ENCODE peak calls at places on chromosomes 16 and 17, in four cellular contexts. One of them, this sample, is unnamed.

GRCh38 chr16:17147942-17148341 is 322.8 kb downstream of the XYLT1 start:
- DNase-seq in heart right ventricle: no peak
- DNase-seq in LNCaP clone FGC: no peak
- DNase-seq in ovary: no peak
- DNase-seq in this sample: no peak

GRCh38 chr16:16048904-16049582 is 99.6 kb downstream of the ABCC1 start:
- DNase-seq in LNCaP clone FGC: no peak
- DNase-seq in heart right ventricle: peak; percentile 41
- DNase-seq in ovary: no peak
- DNase-seq in this sample: no peak

GRCh38 chr17:32840241-32840640 is 36.7 kb downstream of the MYO1D start:
- DNase-seq in heart right ventricle: no peak
- DNase-seq in LNCaP clone FGC: no peak
- DNase-seq in ovary: no peak
- DNase-seq in this sample: no peak

GRCh38 chr17:20121359-20122235 is 112.4 kb downstream of the SPECC1 start:
- DNase-seq in LNCaP clone FGC: peak; percentile 41
- DNase-seq in ovary: peak; percentile 75
- DNase-seq in heart right ventricle: peak; percentile 47
- DNase-seq in this sample: no peak

GRCh38 chr16:70681382-70682238 is 4.2 kb downstream of the MTSS2 start:
- DNase-seq in heart right ventricle: peak; percentile 20
- DNase-seq in LNCaP clone FGC: no peak
- DNase-seq in ovary: no peak
- DNase-seq in this sample: no peak

GRCh38 chr17:75828051-75828400 is 16.2 kb downstream of the UNC13D start:
- DNase-seq in heart right ventricle: no peak
- DNase-seq in LNCaP clone FGC: no peak
- DNase-seq in ovary: no peak
- DNase-seq in this sample: no peak

GRCh38 chr17:30590086-30590485 is 112.9 kb downstream of the GOSR1 start:
- DNase-seq in LNCaP clone FGC: no peak
- DNase-seq in ovary: no peak
- DNase-seq in heart right ventricle: no peak
- DNase-seq in this sample: no peak

GRCh38 chr17:80101946-80102706 is 745 bp downstream of the GAA start:
- DNase-seq in heart right ventricle: peak; percentile 36
- DNase-seq in LNCaP clone FGC: no peak
- DNase-seq in ovary: peak; percentile 16
- DNase-seq in this sample: no peak

GRCh38 chr16:11252482-11252931 is 3.5 kb downstream of the SOCS1 start:
- DNase-seq in heart right ventricle: no peak
- DNase-seq in ovary: no peak
- DNase-seq in LNCaP clone FGC: no peak
- DNase-seq in this sample: no peak

GRCh38 chr16:14181371-14182050 is 110.4 kb downstream of the MRTFB start:
- DNase-seq in LNCaP clone FGC: peak; percentile 78
- DNase-seq in heart right ventricle: no peak
- DNase-seq in ovary: no peak
- DNase-seq in this sample: peak; percentile 93

GRCh38 chr17:64741924-64742670 is 80.0 kb upstream of the SMURF2 start:
- DNase-seq in ovary: peak; percentile 34
- DNase-seq in heart right ventricle: peak; percentile 35
- DNase-seq in LNCaP clone FGC: no peak
- DNase-seq in this sample: peak; percentile 75

GRCh38 chr16:31696968-31697743 is 169.5 kb downstream of the AHSP start:
- DNase-seq in LNCaP clone FGC: peak; percentile 69
- DNase-seq in ovary: no peak
- DNase-seq in heart right ventricle: no peak
- DNase-seq in this sample: peak; percentile 21

GRCh38 chr17:63946440-63947363 is 14.6 kb upstream of the CD79B start:
- DNase-seq in ovary: peak; percentile 36
- DNase-seq in heart right ventricle: peak; percentile 35
- DNase-seq in LNCaP clone FGC: no peak
- DNase-seq in this sample: no peak

GRCh38 chr17:9824094-9824493 is 1.6 kb upstream of the GLP2R start:
- DNase-seq in heart right ventricle: no peak
- DNase-seq in ovary: no peak
- DNase-seq in LNCaP clone FGC: no peak
- DNase-seq in this sample: no peak

GRCh38 chr17:9817086-9817485 is 4.8 kb downstream of the GSG1L2 start:
- DNase-seq in LNCaP clone FGC: peak; percentile 85
- DNase-seq in heart right ventricle: no peak
- DNase-seq in ovary: no peak
- DNase-seq in this sample: no peak

GRCh38 chr17:17226451-17227265 is 10.3 kb downstream of the FLCN start:
- DNase-seq in ovary: no peak
- DNase-seq in LNCaP clone FGC: no peak
- DNase-seq in heart right ventricle: no peak
- DNase-seq in this sample: no peak

GRCh38 chr17:31510273-31511175 is 119.0 kb downstream of the RAB11FIP4 start:
- DNase-seq in LNCaP clone FGC: no peak
- DNase-seq in heart right ventricle: peak; percentile 64
- DNase-seq in ovary: no peak
- DNase-seq in this sample: no peak

GRCh38 chr16:19173059-19173458 is 5.0 kb downstream of the SYT17 start:
- DNase-seq in heart right ventricle: no peak
- DNase-seq in LNCaP clone FGC: no peak
- DNase-seq in ovary: no peak
- DNase-seq in this sample: no peak
- H3K4me3 ChIP-seq in heart right ventricle: no peak overlapping the region
- H3K4me3 ChIP-seq in LNCaP clone FGC: no peak overlapping the region
- H3K4me3 ChIP-seq in ovary: no peak overlapping the region
- H3K4me3 ChIP-seq in this sample: no peak overlapping the region

GRCh38 chr16:3501783-3502400 is 1.1 kb downstream of the CLUAP1 start:
- DNase-seq in heart right ventricle: no peak
- DNase-seq in LNCaP clone FGC: no peak
- DNase-seq in ovary: no peak
- DNase-seq in this sample: no peak
- TF ChIP-seq CTCF in heart right ventricle: no peak
- TF ChIP-seq CTCF in LNCaP clone FGC: no peak
- TF ChIP-seq CTCF in ovary: no peak
- TF ChIP-seq CTCF in this sample: no peak

GRCh38 chr16:85569039-85569614 is 44.0 kb upstream of the GSE1 start:
- DNase-seq in LNCaP clone FGC: no peak
- DNase-seq in ovary: no peak
- DNase-seq in heart right ventricle: no peak
- DNase-seq in this sample: no peak
- H3K4me3 ChIP-seq in LNCaP clone FGC: no peak overlapping the region
- H3K4me3 ChIP-seq in ovary: no peak overlapping the region
- H3K4me3 ChIP-seq in heart right ventricle: no peak overlapping the region
- H3K4me3 ChIP-seq in this sample: no peak overlapping the region

GRCh38 chr16:50841081-50841886 is 99.4 kb downstream of the CYLD start:
- DNase-seq in ovary: no peak
- DNase-seq in heart right ventricle: no peak
- DNase-seq in LNCaP clone FGC: no peak
- DNase-seq in this sample: no peak

GRCh38 chr16:50842013-50842505 is 100.2 kb downstream of the CYLD start:
- DNase-seq in LNCaP clone FGC: no peak
- DNase-seq in heart right ventricle: no peak
- DNase-seq in ovary: no peak
- DNase-seq in this sample: no peak

GRCh38 chr16:50839356-50839755 is 97.5 kb downstream of the CYLD start:
- DNase-seq in LNCaP clone FGC: no peak
- DNase-seq in ovary: no peak
- DNase-seq in heart right ventricle: no peak
- DNase-seq in this sample: no peak

GRCh38 chr16:50838885-50839284 is 97.0 kb downstream of the CYLD start:
- DNase-seq in ovary: no peak
- DNase-seq in heart right ventricle: no peak
- DNase-seq in LNCaP clone FGC: no peak
- DNase-seq in this sample: no peak

GRCh38 chr16:50839920-50840729 is 98.2 kb downstream of the CYLD start:
- DNase-seq in heart right ventricle: no peak
- DNase-seq in LNCaP clone FGC: no peak
- DNase-seq in ovary: no peak
- DNase-seq in this sample: no peak
- TF ChIP-seq CTCF in heart right ventricle: no peak
- TF ChIP-seq CTCF in LNCaP clone FGC: no peak
- TF ChIP-seq CTCF in ovary: no peak
- TF ChIP-seq CTCF in this sample: no peak

GRCh38 chr16:74771656-74772315 is 2.8 kb downstream of the FA2H start:
- DNase-seq in heart right ventricle: no peak
- DNase-seq in LNCaP clone FGC: no peak
- DNase-seq in ovary: no peak
- DNase-seq in this sample: no peak

GRCh38 chr16:74775255-74775654 is 635 bp upstream of the FA2H start:
- DNase-seq in ovary: no peak
- DNase-seq in LNCaP clone FGC: no peak
- DNase-seq in heart right ventricle: no peak
- DNase-seq in this sample: no peak

GRCh38 chr16:74774223-74775139 is at the start of gene FA2H:
- DNase-seq in LNCaP clone FGC: peak; percentile 44
- DNase-seq in ovary: peak; percentile 20
- DNase-seq in heart right ventricle: peak; percentile 61
- DNase-seq in this sample: no peak

GRCh38 chr16:74770826-74771526 is 3.6 kb downstream of the FA2H start:
- DNase-seq in heart right ventricle: no peak
- DNase-seq in LNCaP clone FGC: no peak
- DNase-seq in ovary: no peak
- DNase-seq in this sample: no peak

GRCh38 chr16:74773431-74774222 is 993 bp downstream of the FA2H start:
- DNase-seq in LNCaP clone FGC: no peak
- DNase-seq in ovary: no peak
- DNase-seq in heart right ventricle: no peak
- DNase-seq in this sample: no peak
- H3K4me3 ChIP-seq in LNCaP clone FGC: peak overlapping the region; percentile 54
- H3K4me3 ChIP-seq in ovary: no peak overlapping the region
- H3K4me3 ChIP-seq in heart right ventricle: no peak overlapping the region
- H3K4me3 ChIP-seq in this sample: no peak overlapping the region

DNA sequence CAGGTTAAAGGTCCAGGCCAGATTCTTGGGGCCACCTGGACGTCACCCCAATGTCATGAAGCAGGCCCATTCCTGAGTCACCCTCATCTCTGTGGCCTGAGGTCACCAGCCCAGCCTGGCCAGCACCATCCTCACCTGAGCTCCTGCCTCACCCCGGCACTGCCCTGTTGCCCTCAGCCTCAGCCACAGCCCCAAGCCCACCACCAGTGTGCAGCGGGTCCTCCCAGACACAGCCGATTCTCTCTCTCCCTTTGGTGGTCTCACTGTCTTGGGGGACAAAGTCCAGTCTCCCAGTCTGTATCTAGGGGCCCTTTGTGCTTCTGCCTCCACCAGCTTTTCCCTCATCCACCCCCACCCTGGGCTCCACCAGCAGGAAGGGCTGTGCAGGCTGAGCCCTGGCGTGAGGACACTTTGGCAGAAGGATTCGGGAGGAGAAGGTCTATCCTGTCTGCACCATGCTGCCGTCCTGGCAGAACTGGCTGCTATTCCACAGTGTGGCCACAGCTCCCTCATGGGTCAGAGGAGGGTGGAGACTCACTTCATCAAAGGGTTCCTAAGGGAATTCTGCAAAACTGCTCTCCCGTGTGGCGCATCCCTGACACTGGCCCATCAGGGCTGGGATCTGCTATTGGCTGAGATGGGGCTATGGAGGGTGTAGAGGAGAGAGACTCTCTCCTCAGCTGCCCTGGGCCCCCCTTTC is 64.3 kb downstream of the PRMT7 start:
- DNase-seq in LNCaP clone FGC: no peak
- DNase-seq in heart right ventricle: no peak
- DNase-seq in ovary: no peak
- DNase-seq in this sample: no peak
- TF ChIP-seq CTCF in LNCaP clone FGC: no peak
- TF ChIP-seq CTCF in heart right ventricle: no peak
- TF ChIP-seq CTCF in ovary: no peak
- TF ChIP-seq CTCF in this sample: no peak

DNA sequence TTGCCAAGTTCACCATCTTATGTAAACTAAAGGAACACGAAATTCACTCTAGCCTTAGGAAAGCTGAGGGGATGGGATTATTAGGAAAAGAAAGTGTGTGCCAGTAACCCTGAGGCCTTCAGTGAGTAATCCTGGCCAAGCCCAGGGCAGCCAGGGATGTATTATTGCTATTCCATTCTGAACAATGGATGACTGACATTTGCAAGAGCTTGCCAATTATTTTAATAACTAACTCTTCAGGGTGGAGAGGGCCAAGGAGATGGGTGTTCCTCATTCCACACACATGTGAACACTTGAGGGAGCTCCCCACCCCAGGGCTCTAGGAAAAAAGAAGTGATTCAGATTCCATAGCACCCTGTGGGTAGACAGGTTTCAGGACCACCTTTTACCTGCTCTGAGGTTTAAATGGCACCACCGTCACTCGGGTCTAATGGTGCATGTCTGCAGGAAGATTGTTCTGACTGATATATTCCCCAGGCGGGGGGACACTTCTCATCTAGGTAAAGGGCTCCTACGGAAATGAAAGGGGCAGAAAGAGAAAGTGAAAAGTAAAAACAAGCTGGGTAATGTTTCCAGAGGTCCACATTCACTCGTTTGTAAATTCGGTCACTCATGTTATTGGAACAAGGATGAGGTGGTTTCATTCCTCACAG is 41.5 kb downstream of the TK2 start:
- DNase-seq in heart right ventricle: no peak
- DNase-seq in ovary: peak; percentile 10
- DNase-seq in LNCaP clone FGC: peak; percentile 89
- DNase-seq in this sample: no peak
- H3K4me3 ChIP-seq in heart right ventricle: no peak overlapping the region
- H3K4me3 ChIP-seq in ovary: no peak overlapping the region
- H3K4me3 ChIP-seq in LNCaP clone FGC: no peak overlapping the region
- H3K4me3 ChIP-seq in this sample: no peak overlapping the region

GRCh38 chr16:57381791-57382534 is 9.7 kb downstream of the CX3CL1 start:
- DNase-seq in ovary: no peak
- DNase-seq in heart right ventricle: no peak
- DNase-seq in LNCaP clone FGC: no peak
- DNase-seq in this sample: no peak

GRCh38 chr16:57382535-57383275 is 10.4 kb downstream of the CX3CL1 start:
- DNase-seq in LNCaP clone FGC: no peak
- DNase-seq in ovary: no peak
- DNase-seq in heart right ventricle: no peak
- DNase-seq in this sample: no peak

GRCh38 chr16:57380671-57381462 is 8.6 kb downstream of the CX3CL1 start:
- DNase-seq in LNCaP clone FGC: no peak
- DNase-seq in ovary: no peak
- DNase-seq in heart right ventricle: peak; percentile 59
- DNase-seq in this sample: no peak

GRCh38 chr16:57377080-57377841 is 5.0 kb downstream of the CX3CL1 start:
- DNase-seq in ovary: no peak
- DNase-seq in heart right ventricle: no peak
- DNase-seq in LNCaP clone FGC: no peak
- DNase-seq in this sample: no peak

DNA sequence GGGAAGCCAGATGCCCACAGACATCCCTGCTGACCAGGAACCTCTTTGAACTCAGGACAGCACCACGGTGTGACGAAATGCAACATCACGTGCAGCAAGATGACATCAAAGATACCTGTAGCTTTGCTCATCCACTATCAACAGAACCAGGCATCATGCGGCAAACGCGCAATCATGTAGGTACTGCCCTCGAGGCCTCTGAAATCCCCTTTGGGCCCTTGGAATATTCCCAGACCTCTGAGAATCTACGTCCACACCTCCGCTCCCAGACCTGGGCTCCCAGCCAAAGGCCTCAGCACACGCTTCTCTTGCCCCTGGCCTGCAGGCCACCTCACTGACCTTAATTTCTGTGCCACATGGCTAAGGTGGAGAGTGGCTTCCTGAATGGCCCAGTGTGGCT is 7.3 kb downstream of the CX3CL1 start:
- DNase-seq in heart right ventricle: no peak
- DNase-seq in LNCaP clone FGC: no peak
- DNase-seq in ovary: no peak
- DNase-seq in this sample: no peak
- TF ChIP-seq CTCF in heart right ventricle: no peak
- TF ChIP-seq CTCF in LNCaP clone FGC: no peak
- TF ChIP-seq CTCF in ovary: no peak
- TF ChIP-seq CTCF in this sample: no peak